ENCODE peak calls at places on chromosomes 12 and 14, in five cellular contexts. One of them, this sample, is unnamed.

GRCh38 chr12:1517007-1517406 is 77.4 kb downstream of the FBXL14 start:
- DNase-seq in HL-60: no peak
- DNase-seq in transverse colon: no peak
- DNase-seq in mucosa of gallbladder: no peak
- DNase-seq in KG1: no peak
- DNase-seq in this sample: no peak

GRCh38 chr12:115118177-115118724 is 434.3 kb upstream of the TBX3 start:
- DNase-seq in HL-60: no peak
- DNase-seq in transverse colon: no peak
- DNase-seq in mucosa of gallbladder: no peak
- DNase-seq in KG1: no peak
- DNase-seq in this sample: no peak

GRCh38 chr12:67772276-67773169 is 124.0 kb downstream of the DYRK2 start:
- DNase-seq in HL-60: no peak
- DNase-seq in transverse colon: no peak
- DNase-seq in mucosa of gallbladder: no peak
- DNase-seq in KG1: no peak
- DNase-seq in this sample: peak; percentile 39

GRCh38 chr12:63790608-63790945 is 10.9 kb downstream of the RXYLT1 start:
- DNase-seq in HL-60: no peak
- DNase-seq in transverse colon: no peak
- DNase-seq in mucosa of gallbladder: no peak
- DNase-seq in KG1: no peak
- DNase-seq in this sample: no peak

GRCh38 chr14:68694516-68695235 is 98.2 kb downstream of the ZFP36L1 start:
- DNase-seq in HL-60: no peak
- DNase-seq in transverse colon: no peak
- DNase-seq in mucosa of gallbladder: no peak
- DNase-seq in KG1: no peak
- DNase-seq in this sample: no peak

GRCh38 chr12:587551-588322 is 75.5 kb downstream of the NINJ2 start:
- DNase-seq in HL-60: no peak
- DNase-seq in transverse colon: no peak
- DNase-seq in mucosa of gallbladder: no peak
- DNase-seq in KG1: no peak
- DNase-seq in this sample: no peak

GRCh38 chr12:125140918-125141573 is 75.8 kb downstream of the AACS start:
- DNase-seq in HL-60: no peak
- DNase-seq in transverse colon: no peak
- DNase-seq in mucosa of gallbladder: no peak
- DNase-seq in KG1: no peak
- DNase-seq in this sample: no peak

GRCh38 chr12:79658221-79658620 is 32.5 kb downstream of the PAWR start:
- DNase-seq in HL-60: no peak
- DNase-seq in transverse colon: no peak
- DNase-seq in mucosa of gallbladder: no peak
- DNase-seq in KG1: no peak
- DNase-seq in this sample: no peak

GRCh38 chr12:13173537-13173936 is 23.0 kb upstream of the EMP1 start:
- DNase-seq in HL-60: no peak
- DNase-seq in transverse colon: peak; percentile 41
- DNase-seq in mucosa of gallbladder: peak; percentile 55
- DNase-seq in KG1: no peak
- DNase-seq in this sample: no peak

GRCh38 chr14:24147761-24148428 is 597 bp downstream of the RNF31 start:
- DNase-seq in HL-60: no peak
- DNase-seq in transverse colon: no peak
- DNase-seq in mucosa of gallbladder: no peak
- DNase-seq in KG1: no peak
- DNase-seq in this sample: no peak

GRCh38 chr12:1847411-1847810 is 27.0 kb downstream of the LRTM2 start:
- DNase-seq in HL-60: no peak
- DNase-seq in transverse colon: peak; percentile 2
- DNase-seq in mucosa of gallbladder: no peak
- DNase-seq in KG1: no peak
- DNase-seq in this sample: no peak

GRCh38 chr14:105473677-105474477 is 744 bp upstream of the CRIP2 start:
- DNase-seq in HL-60: peak; percentile 59
- DNase-seq in transverse colon: peak; percentile 75
- DNase-seq in mucosa of gallbladder: peak; percentile 85
- DNase-seq in KG1: no peak
- DNase-seq in this sample: peak; percentile 78

GRCh38 chr14:98984719-98985041 is 287.3 kb downstream of the BCL11B start:
- DNase-seq in HL-60: no peak
- DNase-seq in transverse colon: peak; percentile 45
- DNase-seq in mucosa of gallbladder: peak; percentile 32
- DNase-seq in KG1: no peak
- DNase-seq in this sample: no peak

GRCh38 chr14:77088219-77088618 is 9.8 kb upstream of the CIPC start:
- DNase-seq in HL-60: no peak
- DNase-seq in transverse colon: peak; percentile 83
- DNase-seq in mucosa of gallbladder: peak; percentile 84
- DNase-seq in KG1: no peak
- DNase-seq in this sample: no peak

GRCh38 chr14:67982711-67983608 is 163.4 kb downstream of the RAD51B start:
- DNase-seq in HL-60: no peak
- DNase-seq in transverse colon: no peak
- DNase-seq in mucosa of gallbladder: no peak
- DNase-seq in KG1: no peak
- DNase-seq in this sample: no peak

GRCh38 chr14:70816525-70816924 is 7.2 kb upstream of the MAP3K9 start:
- DNase-seq in HL-60: no peak
- DNase-seq in transverse colon: no peak
- DNase-seq in mucosa of gallbladder: no peak
- DNase-seq in KG1: no peak
- DNase-seq in this sample: no peak

GRCh38 chr12:26022043-26022442 is 63.6 kb downstream of the RASSF8 start:
- DNase-seq in HL-60: no peak
- DNase-seq in transverse colon: no peak
- DNase-seq in mucosa of gallbladder: no peak
- DNase-seq in KG1: no peak
- DNase-seq in this sample: no peak

GRCh38 chr14:100486025-100486828 is 101.0 kb downstream of the BEGAIN start:
- DNase-seq in HL-60: no peak
- DNase-seq in transverse colon: peak; percentile 34
- DNase-seq in mucosa of gallbladder: peak; percentile 78
- DNase-seq in KG1: peak; percentile 13
- DNase-seq in this sample: peak; percentile 34

GRCh38 chr14:77520626-77521025 is 22.0 kb upstream of the ISM2 start:
- DNase-seq in HL-60: no peak
- DNase-seq in transverse colon: no peak
- DNase-seq in mucosa of gallbladder: no peak
- DNase-seq in KG1: no peak
- DNase-seq in this sample: no peak

GRCh38 chr12:109994262-109995175 is 1.6 kb downstream of the GIT2 start:
- DNase-seq in HL-60: no peak
- DNase-seq in transverse colon: no peak
- DNase-seq in mucosa of gallbladder: no peak
- DNase-seq in KG1: no peak
- DNase-seq in this sample: no peak

GRCh38 chr14:76673261-76673660 is 88.0 kb upstream of the VASH1 start:
- DNase-seq in HL-60: no peak
- DNase-seq in transverse colon: no peak
- DNase-seq in mucosa of gallbladder: no peak
- DNase-seq in KG1: no peak
- DNase-seq in this sample: no peak

GRCh38 chr12:115866909-115867525 is 410.5 kb downstream of the MED13L start:
- DNase-seq in HL-60: no peak
- DNase-seq in transverse colon: peak; percentile 17
- DNase-seq in mucosa of gallbladder: no peak
- DNase-seq in KG1: no peak
- DNase-seq in this sample: no peak

GRCh38 chr12:49279706-49280159 is 14.9 kb downstream of the TUBA1C start:
- DNase-seq in HL-60: no peak
- DNase-seq in transverse colon: peak; percentile 26
- DNase-seq in mucosa of gallbladder: no peak
- DNase-seq in KG1: no peak
- DNase-seq in this sample: peak; percentile 58

GRCh38 chr12:102417055-102417454 is 63.3 kb downstream of the IGF1 start:
- DNase-seq in HL-60: no peak
- DNase-seq in transverse colon: no peak
- DNase-seq in mucosa of gallbladder: no peak
- DNase-seq in KG1: no peak
- DNase-seq in this sample: no peak

GRCh38 chr14:91580886-91581615 is 70.9 kb upstream of the PPP4R3A start:
- DNase-seq in HL-60: no peak
- DNase-seq in transverse colon: no peak
- DNase-seq in mucosa of gallbladder: no peak
- DNase-seq in KG1: no peak
- DNase-seq in this sample: no peak

GRCh38 chr12:25264862-25265261 is 14.1 kb upstream of the KRAS start:
- DNase-seq in HL-60: no peak
- DNase-seq in transverse colon: no peak
- DNase-seq in mucosa of gallbladder: no peak
- DNase-seq in KG1: no peak
- DNase-seq in this sample: no peak

GRCh38 chr12:131088701-131089525 is 135.2 kb downstream of the ADGRD1 start:
- DNase-seq in HL-60: no peak
- DNase-seq in transverse colon: no peak
- DNase-seq in mucosa of gallbladder: no peak
- DNase-seq in KG1: no peak
- DNase-seq in this sample: no peak

GRCh38 chr12:121580959-121581680 is at the start of gene KDM2B:
- DNase-seq in HL-60: no peak
- DNase-seq in transverse colon: peak; percentile 24
- DNase-seq in mucosa of gallbladder: peak; percentile 43
- DNase-seq in KG1: peak; percentile 55
- DNase-seq in this sample: no peak

GRCh38 chr14:60222820-60223219 is 26.2 kb upstream of the PPM1A start:
- DNase-seq in HL-60: no peak
- DNase-seq in transverse colon: no peak
- DNase-seq in mucosa of gallbladder: peak; percentile 74
- DNase-seq in KG1: no peak
- DNase-seq in this sample: no peak

GRCh38 chr12:27015730-27016076 is 1.5 kb upstream of the TM7SF3 start:
- DNase-seq in HL-60: peak; percentile 31
- DNase-seq in transverse colon: no peak
- DNase-seq in mucosa of gallbladder: no peak
- DNase-seq in KG1: no peak
- DNase-seq in this sample: no peak